ENCODE peak calls at places on chromosome 1, in four cellular contexts. M is activated naive CD4-positive, alpha-beta T cell treated with anti-CD3 and anti-CD28 coated beads for 36 hours; Q is mucosa of descending colon; A is GM10248. E is an unnamed sample.

GRCh38 chr1:63774617-63775417 is 1.0 kb downstream of the ROR1 start:
- DNase-seq in M (peak; percentile 23), Q (peak; percentile 60), A (peak; percentile 23), E (no peak)

GRCh38 chr1:47742890-47743760 is 254.1 kb downstream of the TRABD2B start:
- DNase-seq in M (no peak), Q (no peak), A (no peak), E (no peak)

GRCh38 chr1:31605908-31606427 is 11.5 kb upstream of the HCRTR1 start:
- DNase-seq in M (peak; percentile 32), Q (no peak), A (peak; percentile 87), E (no peak)

GRCh38 chr1:53627031-53627430 is 111.9 kb downstream of the GLIS1 start:
- DNase-seq in M (no peak), Q (no peak), A (no peak), E (no peak)

GRCh38 chr1:91500756-91501526 is at the start of gene CDC7:
- DNase-seq in M (peak; percentile 87), Q (peak; percentile 90), A (peak; percentile 93), E (peak; percentile 81)

GRCh38 chr1:153032677-153033308 is 1.8 kb downstream of the SPRR1B start:
- DNase-seq in M (peak; percentile 16), Q (no peak), A (no peak), E (peak; percentile 35)

GRCh38 chr1:44284184-44284583 is 70.9 kb downstream of the ERI3 start:
- DNase-seq in M (no peak), Q (no peak), A (no peak), E (no peak)

GRCh38 chr1:166975361-166976129 is at the start of gene ILDR2:
- DNase-seq in M (peak; percentile 84), Q (peak; percentile 63), A (peak; percentile 71), E (no peak)

GRCh38 chr1:85411567-85412312 is 53.2 kb downstream of the DDAH1 start:
- DNase-seq in M (no peak), Q (no peak), A (no peak), E (no peak)

GRCh38 chr1:206136241-206136640 is 19.1 kb upstream of the AVPR1B start:
- DNase-seq in M (no peak), Q (no peak), A (no peak), E (no peak)

GRCh38 chr1:230822092-230822581 is 46.2 kb downstream of the C1orf198 start:
- DNase-seq in M (no peak), Q (no peak), A (no peak), E (no peak)

E was measured in RCC 7860.